ENCODE peak calls at places on chromosomes 6 and 20, in five cellular contexts. One of them, this sample, is unnamed. For H3K4me1, the result is how much of the 10 kb centered on the place peaks cover.

GRCh38 chr20:2693286-2693995 is 861 bp downstream of the EBF4 start:
- DNase-seq in CD8-positive, alpha-beta memory T cell: peak
- DNase-seq in ovary: peak
- DNase-seq in heart right ventricle: peak
- DNase-seq in Panc1: no peak
- DNase-seq in this sample: peak

GRCh38 chr6:37275350-37275749 is 17.4 kb upstream of the TMEM217 start:
- DNase-seq in heart right ventricle: no peak
- DNase-seq in ovary: no peak
- DNase-seq in CD8-positive, alpha-beta memory T cell: no peak
- DNase-seq in Panc1: no peak
- DNase-seq in this sample: no peak

GRCh38 chr6:69265090-69265489 is 531.7 kb downstream of the LMBRD1 start:
- DNase-seq in CD8-positive, alpha-beta memory T cell: no peak
- DNase-seq in ovary: no peak
- DNase-seq in heart right ventricle: no peak
- DNase-seq in Panc1: no peak
- DNase-seq in this sample: no peak

GRCh38 chr6:27251672-27252251 is 4.3 kb downstream of the PRSS16 start:
- DNase-seq in CD8-positive, alpha-beta memory T cell: peak
- DNase-seq in Panc1: no peak
- DNase-seq in ovary: peak
- DNase-seq in heart right ventricle: no peak
- DNase-seq in this sample: peak

GRCh38 chr20:31833931-31834521 is 11.4 kb downstream of the FOXS1 start:
- DNase-seq in ovary: no peak
- DNase-seq in Panc1: no peak
- DNase-seq in heart right ventricle: no peak
- DNase-seq in CD8-positive, alpha-beta memory T cell: no peak
- DNase-seq in this sample: no peak

GRCh38 chr20:57428611-57429496 is 37.7 kb downstream of the RBM38 start:
- DNase-seq in CD8-positive, alpha-beta memory T cell: no peak
- DNase-seq in heart right ventricle: no peak
- DNase-seq in ovary: no peak
- DNase-seq in Panc1: no peak
- DNase-seq in this sample: no peak

GRCh38 chr6:41723178-41723935 is 12.1 kb downstream of the TFEB start:
- DNase-seq in heart right ventricle: peak
- DNase-seq in Panc1: no peak
- DNase-seq in ovary: no peak
- DNase-seq in CD8-positive, alpha-beta memory T cell: no peak
- DNase-seq in this sample: peak

GRCh38 chr6:138293996-138294395 is 75.7 kb upstream of the PBOV1 start:
- DNase-seq in ovary: no peak
- DNase-seq in heart right ventricle: no peak
- DNase-seq in Panc1: no peak
- DNase-seq in CD8-positive, alpha-beta memory T cell: no peak
- DNase-seq in this sample: no peak

GRCh38 chr6:23106951-23107350 is 537.6 kb downstream of the HDGFL1 start:
- DNase-seq in Panc1: no peak
- DNase-seq in ovary: no peak
- DNase-seq in CD8-positive, alpha-beta memory T cell: no peak
- DNase-seq in heart right ventricle: no peak
- DNase-seq in this sample: no peak

GRCh38 chr20:33910056-33910455 is 83.7 kb upstream of the RALY start:
- DNase-seq in heart right ventricle: no peak
- DNase-seq in Panc1: no peak
- DNase-seq in CD8-positive, alpha-beta memory T cell: no peak
- DNase-seq in ovary: no peak
- DNase-seq in this sample: no peak

GRCh38 chr6:3748726-3749389 is 2.7 kb downstream of the PXDC1 start:
- DNase-seq in Panc1: no peak
- DNase-seq in CD8-positive, alpha-beta memory T cell: no peak
- DNase-seq in heart right ventricle: no peak
- DNase-seq in ovary: no peak
- DNase-seq in this sample: peak

DNA sequence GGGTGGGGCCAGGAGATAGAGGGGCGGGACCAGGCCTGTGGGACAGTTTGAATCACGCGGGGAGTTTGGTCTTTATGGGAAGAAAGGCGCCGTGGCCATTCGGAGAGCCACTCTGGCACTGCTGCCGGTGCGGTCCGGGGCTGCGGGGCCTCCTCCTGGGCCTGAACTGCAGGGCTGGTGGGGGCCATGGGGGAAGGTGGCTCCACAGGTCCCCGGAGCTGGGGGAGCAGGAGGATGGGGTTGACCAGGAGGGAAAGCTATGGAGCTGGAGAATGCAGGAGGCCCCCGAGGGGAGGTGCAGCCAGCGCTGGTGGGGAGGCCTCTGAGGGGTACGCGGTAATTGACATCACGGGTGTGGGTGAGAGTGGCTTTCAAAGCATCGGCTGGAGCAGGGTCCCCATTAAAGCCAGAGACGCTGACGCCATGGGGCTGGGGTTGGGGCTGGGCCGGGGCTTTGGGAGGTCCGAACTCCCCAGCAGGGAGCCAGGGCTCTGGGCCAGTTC is 1.8 kb upstream of the BHLHE23 start:
- DNase-seq in heart right ventricle: no peak
- DNase-seq in CD8-positive, alpha-beta memory T cell: no peak
- DNase-seq in Panc1: no peak
- DNase-seq in ovary: no peak
- DNase-seq in this sample: no peak
- H3K4me1 ChIP-seq in heart right ventricle: under half
- H3K4me1 ChIP-seq in CD8-positive, alpha-beta memory T cell: under half
- H3K4me1 ChIP-seq in Panc1: under half
- H3K4me1 ChIP-seq in ovary: under half
- H3K4me1 ChIP-seq in this sample: under half

GRCh38 chr6:140043357-140043756 is 668.9 kb upstream of the CITED2 start:
- DNase-seq in Panc1: no peak
- DNase-seq in heart right ventricle: no peak
- DNase-seq in CD8-positive, alpha-beta memory T cell: no peak
- DNase-seq in ovary: no peak
- DNase-seq in this sample: no peak
- H3K4me3 ChIP-seq in Panc1: no peak
- H3K4me3 ChIP-seq in heart right ventricle: no peak
- H3K4me3 ChIP-seq in CD8-positive, alpha-beta memory T cell: no peak
- H3K4me3 ChIP-seq in ovary: no peak
- H3K4me3 ChIP-seq in this sample: no peak

GRCh38 chr6:73893696-73894095 is 197.7 kb downstream of the CD109 start:
- DNase-seq in heart right ventricle: no peak
- DNase-seq in ovary: no peak
- DNase-seq in Panc1: no peak
- DNase-seq in CD8-positive, alpha-beta memory T cell: no peak
- DNase-seq in this sample: no peak
- H3K27ac ChIP-seq in heart right ventricle: no peak
- H3K27ac ChIP-seq in ovary: no peak
- H3K27ac ChIP-seq in Panc1: no peak
- H3K27ac ChIP-seq in CD8-positive, alpha-beta memory T cell: no peak
- H3K27ac ChIP-seq in this sample: no peak

DNA sequence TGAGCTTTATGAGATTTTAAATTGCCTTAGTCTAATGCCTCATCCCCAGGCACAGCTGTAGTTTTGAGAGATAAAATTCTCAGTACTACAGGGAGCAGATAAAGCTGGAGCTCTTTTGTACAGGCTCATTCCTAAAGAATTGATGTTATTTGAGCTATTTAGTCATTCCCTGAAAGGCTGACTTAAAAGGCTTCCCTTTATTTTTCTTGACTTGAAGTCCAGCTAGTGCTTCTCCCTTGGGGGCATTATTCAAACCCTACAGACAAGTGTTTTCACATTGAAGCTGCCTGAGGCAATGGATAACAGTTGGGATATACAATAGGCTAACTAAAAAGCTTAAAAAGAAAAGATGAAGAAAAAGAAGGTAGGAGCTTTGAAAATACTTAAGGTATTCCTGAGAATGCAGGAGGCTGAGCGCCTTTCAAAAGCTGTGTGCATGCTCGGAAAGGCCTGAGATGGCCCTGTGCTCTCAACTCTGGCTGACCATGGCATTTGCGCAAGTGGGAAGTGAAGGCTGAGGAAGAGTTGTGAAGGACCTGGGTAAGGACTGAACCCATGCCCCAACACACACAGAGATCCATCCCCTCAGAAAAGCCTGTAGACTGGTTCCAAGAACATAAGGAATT is 315.1 kb downstream of the SMOC2 start:
- DNase-seq in heart right ventricle: no peak
- DNase-seq in Panc1: no peak
- DNase-seq in CD8-positive, alpha-beta memory T cell: no peak
- DNase-seq in ovary: no peak
- DNase-seq in this sample: no peak
- H3K4me1 ChIP-seq in heart right ventricle: under half
- H3K4me1 ChIP-seq in Panc1: under half
- H3K4me1 ChIP-seq in CD8-positive, alpha-beta memory T cell: under half
- H3K4me1 ChIP-seq in ovary: under half
- H3K4me1 ChIP-seq in this sample: under half

GRCh38 chr20:36237477-36237876 is 1.2 kb downstream of the AAR2 start:
- DNase-seq in ovary: no peak
- DNase-seq in Panc1: no peak
- DNase-seq in CD8-positive, alpha-beta memory T cell: no peak
- DNase-seq in heart right ventricle: no peak
- DNase-seq in this sample: no peak
- H3K4me3 ChIP-seq in ovary: peak
- H3K4me3 ChIP-seq in Panc1: peak
- H3K4me3 ChIP-seq in CD8-positive, alpha-beta memory T cell: peak
- H3K4me3 ChIP-seq in heart right ventricle: peak
- H3K4me3 ChIP-seq in this sample: peak

DNA sequence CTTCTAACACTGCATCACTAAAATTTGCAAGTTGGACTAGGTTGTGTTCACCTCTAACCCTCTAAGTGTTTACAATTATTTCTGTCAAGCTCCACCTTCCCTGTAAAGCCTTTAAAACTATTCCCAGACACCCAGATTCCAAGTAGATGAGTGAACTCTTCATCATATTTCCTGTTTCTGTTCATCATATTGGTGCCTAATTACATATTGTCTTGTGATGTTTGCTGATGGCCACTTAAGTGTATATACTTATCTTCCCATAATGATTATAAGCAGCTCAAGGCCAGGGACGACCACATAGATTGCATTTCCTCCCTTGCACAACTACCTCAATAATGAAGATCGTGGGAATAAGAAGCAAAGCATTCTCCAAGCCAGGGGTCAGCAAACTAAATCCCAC is 16.8 kb downstream of the TNFRSF21 start:
- DNase-seq in CD8-positive, alpha-beta memory T cell: no peak
- DNase-seq in heart right ventricle: no peak
- DNase-seq in Panc1: peak
- DNase-seq in ovary: no peak
- DNase-seq in this sample: no peak
- H3K27ac ChIP-seq in CD8-positive, alpha-beta memory T cell: no peak
- H3K27ac ChIP-seq in heart right ventricle: no peak
- H3K27ac ChIP-seq in Panc1: no peak
- H3K27ac ChIP-seq in ovary: no peak
- H3K27ac ChIP-seq in this sample: no peak